ENCODE peak calls at places on chromosomes 7 and 10, in nine cellular contexts. I is fibroblast of lung, U is BJ, P is NCI-H2081, L is SW480, N is GM23338, K is ELR, T is left ventricle myocardium inferior, B is ureter. D is an unnamed sample.

GRCh38 chr10:23172846-23173548 is 19.1 kb upstream of the PTF1A start:
- DNase-seq in I (no peak), U (no peak), P (no peak), L (no peak), N (peak), K (no peak), T (no peak), B (no peak), D (no peak)

GRCh38 chr10:4069491-4069890 is 284.5 kb upstream of the KLF6 start:
- DNase-seq in I (peak), U (no peak), P (no peak), L (no peak), N (peak), K (peak), T (no peak), B (no peak), D (no peak)

GRCh38 chr10:35445150-35445884 is 109.0 kb downstream of the CCNY start:
- DNase-seq in I (no peak), U (no peak), P (no peak), L (no peak), N (no peak), K (no peak), T (no peak), B (no peak), D (no peak)

GRCh38 chr10:17077251-17077904 is 52.2 kb downstream of the CUBN start:
- DNase-seq in I (no peak), U (no peak), P (no peak), L (no peak), N (no peak), K (peak), T (no peak), B (no peak), D (no peak)

GRCh38 chr10:37495415-37495814 is 362.0 kb downstream of the ZNF248 start:
- DNase-seq in I (no peak), U (no peak), P (no peak), L (peak), N (no peak), K (no peak), T (no peak), B (no peak), D (no peak)

GRCh38 chr7:37234928-37235327 is 213.7 kb downstream of the ELMO1 start:
- DNase-seq in I (no peak), U (no peak), P (peak), L (peak), N (peak), K (no peak), T (no peak), B (no peak), D (no peak)

GRCh38 chr10:26730548-26730947 is 33.0 kb downstream of the PDSS1 start:
- DNase-seq in I (no peak), U (no peak), P (no peak), L (no peak), N (no peak), K (no peak), T (no peak), B (no peak), D (no peak)

GRCh38 chr10:102832987-102833386 is 4.2 kb downstream of the CYP17A1 start:
- DNase-seq in I (peak), U (no peak), P (no peak), L (no peak), N (no peak), K (peak), T (no peak), B (no peak), D (no peak)

GRCh38 chr10:133357293-133358151 is at the start of gene FUOM:
- DNase-seq in I (peak), U (no peak), P (no peak), L (peak), N (peak), K (peak), T (peak), B (no peak), D (peak)

GRCh38 chr10:4847580-4848020 is 21.6 kb downstream of the AKR1E2 start:
- DNase-seq in I (peak), U (peak), P (no peak), L (no peak), N (no peak), K (peak), T (no peak), B (no peak), D (no peak)

GRCh38 chr7:40232242-40232929 is 97.6 kb downstream of the SUGCT start:
- DNase-seq in I (peak), U (no peak), P (peak), L (peak), N (peak), K (peak), T (no peak), B (no peak), D (no peak)

GRCh38 chr10:11871470-11871869 is 48.3 kb downstream of the PROSER2 start:
- DNase-seq in I (peak), U (no peak), P (no peak), L (no peak), N (no peak), K (no peak), T (no peak), B (no peak), D (no peak)

GRCh38 chr7:94434031-94434430 is 39.3 kb downstream of the COL1A2 start:
- DNase-seq in I (peak), U (no peak), P (no peak), L (no peak), N (no peak), K (no peak), T (no peak), B (no peak), D (no peak)

GRCh38 chr7:14836571-14837189 is 65.9 kb downstream of the DGKB start:
- DNase-seq in I (peak), U (peak), P (peak), L (peak), N (peak), K (peak), T (peak), B (no peak), D (no peak)

GRCh38 chr7:25240340-25240739 is 12.1 kb upstream of the NPVF start:
- DNase-seq in I (no peak), U (peak), P (no peak), L (no peak), N (no peak), K (no peak), T (peak), B (peak), D (no peak)

GRCh38 chr10:59907918-59908807 is 1.8 kb upstream of the CCDC6 start:
- DNase-seq in I (peak), U (peak), P (peak), L (peak), N (peak), K (peak), T (no peak), B (peak), D (no peak)

GRCh38 chr10:107085661-107086525 is 78.6 kb downstream of the SORCS1 start:
- DNase-seq in I (no peak), U (no peak), P (no peak), L (no peak), N (no peak), K (no peak), T (no peak), B (no peak), D (no peak)

GRCh38 chr10:50614444-50615137 is 9.2 kb downstream of the SGMS1 start:
- DNase-seq in I (no peak), U (no peak), P (peak), L (peak), N (peak), K (peak), T (no peak), B (no peak), D (no peak)

GRCh38 chr7:78220754-78221153 is 422.2 kb downstream of the PHTF2 start:
- DNase-seq in I (no peak), U (no peak), P (peak), L (no peak), N (no peak), K (no peak), T (no peak), B (no peak), D (no peak)

GRCh38 chr7:99459087-99459486 is 6.9 kb downstream of the ATP5MF start:
- DNase-seq in I (no peak), U (no peak), P (no peak), L (peak), N (peak), K (peak), T (no peak), B (no peak), D (no peak)